ENCODE peak calls at places on chromosomes 1 and 21, in seven cellular contexts. T, K, O, R, P, B and Q are unnamed samples.

GRCh38 chr1:235632538-235633219 is 16.9 kb downstream of the GNG4 start:
- DNase-seq in T (no peak), K (no peak), O (peak; percentile 10), R (no peak), P (peak; percentile 24), B (no peak), Q (no peak)

GRCh38 chr1:37553598-37553926 is 531 bp downstream of the SNIP1 start:
- DNase-seq in T (no peak), K (no peak), O (no peak), R (no peak), P (no peak), B (no peak), Q (no peak)

GRCh38 chr1:55259906-55260608 is 44.9 kb upstream of the USP24 start:
- DNase-seq in T (no peak), K (no peak), O (peak; percentile 76), R (no peak), P (no peak), B (no peak), Q (no peak)

GRCh38 chr1:231122143-231122542 is 39.7 kb upstream of the TRIM67 start:
- DNase-seq in T (no peak), K (no peak), O (no peak), R (no peak), P (no peak), B (no peak), Q (no peak)

GRCh38 chr1:193060938-193061337 is 1.5 kb downstream of the RO60 start:
- DNase-seq in T (no peak), K (no peak), O (no peak), R (no peak), P (no peak), B (no peak), Q (peak; percentile 19)

GRCh38 chr1:32881291-32881690 is 5.0 kb upstream of the HPCA start:
- DNase-seq in T (no peak), K (no peak), O (no peak), R (no peak), P (no peak), B (no peak), Q (no peak)

GRCh38 chr1:178542554-178543290 is 29.8 kb downstream of the TEX35 start:
- DNase-seq in T (peak; percentile 89), K (peak; percentile 59), O (peak; percentile 96), R (peak; percentile 93), P (peak; percentile 85), B (peak; percentile 91), Q (peak; percentile 82)

GRCh38 chr1:92882817-92883216 is 51.0 kb downstream of the RPL5 start:
- DNase-seq in T (no peak), K (peak; percentile 53), O (peak; percentile 59), R (no peak), P (peak; percentile 19), B (no peak), Q (peak; percentile 32)

GRCh38 chr21:20730421-20730820 is 267.8 kb upstream of the NCAM2 start:
- DNase-seq in T (no peak), K (no peak), O (no peak), R (no peak), P (no peak), B (no peak), Q (no peak)

GRCh38 chr1:84253891-84254290 is 47.6 kb upstream of the SAMD13 start:
- DNase-seq in T (peak; percentile 26), K (no peak), O (peak; percentile 79), R (no peak), P (peak; percentile 98), B (no peak), Q (peak; percentile 66)

GRCh38 chr1:14850563-14850962 is 252.1 kb downstream of the KAZN start:
- DNase-seq in T (peak; percentile 44), K (no peak), O (no peak), R (no peak), P (peak; percentile 54), B (no peak), Q (no peak)

GRCh38 chr1:8439015-8439702 is 121.2 kb downstream of the SLC45A1 start:
- DNase-seq in T (peak; percentile 59), K (no peak), O (peak; percentile 81), R (no peak), P (no peak), B (peak; percentile 77), Q (peak; percentile 61)

GRCh38 chr1:62809788-62810187 is 25.9 kb downstream of the ATG4C start:
- DNase-seq in T (no peak), K (no peak), O (no peak), R (no peak), P (no peak), B (no peak), Q (no peak)

GRCh38 chr1:5836776-5837440 is 155.3 kb downstream of the NPHP4 start:
- DNase-seq in T (no peak), K (no peak), O (no peak), R (no peak), P (no peak), B (no peak), Q (no peak)

GRCh38 chr1:22835920-22836319 is 125.3 kb downstream of the EPHB2 start:
- DNase-seq in T (no peak), K (no peak), O (no peak), R (no peak), P (no peak), B (no peak), Q (no peak)

GRCh38 chr1:223177681-223178080 is 34.6 kb upstream of the TLR5 start:
- DNase-seq in T (peak; percentile 55), K (no peak), O (peak; percentile 56), R (no peak), P (no peak), B (no peak), Q (peak; percentile 18)

GRCh38 chr1:223478606-223479005 is 85.4 kb downstream of the CCDC185 start:
- DNase-seq in T (no peak), K (no peak), O (no peak), R (no peak), P (no peak), B (no peak), Q (no peak)

GRCh38 chr21:40606341-40606740 is 240.6 kb downstream of the DSCAM start:
- DNase-seq in T (no peak), K (no peak), O (no peak), R (no peak), P (no peak), B (no peak), Q (no peak)

GRCh38 chr1:53137729-53138128 is 4.7 kb downstream of the SLC1A7 start:
- DNase-seq in T (no peak), K (no peak), O (peak; percentile 29), R (no peak), P (no peak), B (no peak), Q (peak; percentile 57)

GRCh38 chr1:116693759-116694482 is 26.4 kb upstream of the IGSF3 start:
- DNase-seq in T (no peak), K (no peak), O (no peak), R (no peak), P (peak; percentile 92), B (no peak), Q (peak; percentile 29)

GRCh38 chr1:6141601-6142000 is 38.5 kb downstream of the CHD5 start:
- DNase-seq in T (no peak), K (no peak), O (no peak), R (no peak), P (peak; percentile 18), B (no peak), Q (no peak)

GRCh38 chr1:64745181-64745985 is 508 bp downstream of the RAVER2 start:
- DNase-seq in T (peak; percentile 18), K (no peak), O (peak; percentile 67), R (peak; percentile 33), P (peak; percentile 37), B (peak; percentile 32), Q (peak; percentile 60)

GRCh38 chr1:36555041-36555440 is 72.3 kb upstream of the CSF3R start:
- DNase-seq in T (no peak), K (no peak), O (peak; percentile 21), R (no peak), P (no peak), B (no peak), Q (no peak)

GRCh38 chr1:6859415-6860343 is 74.4 kb downstream of the CAMTA1 start:
- DNase-seq in T (no peak), K (no peak), O (no peak), R (no peak), P (peak; percentile 71), B (peak; percentile 31), Q (no peak)

GRCh38 chr1:39789571-39790110 is 976 bp upstream of the BMP8B start:
- DNase-seq in T (no peak), K (no peak), O (no peak), R (no peak), P (no peak), B (no peak), Q (no peak)
- H3K27ac ChIP-seq in T (peak overlapping the region; percentile 76), K (no peak overlapping the region), O (no peak overlapping the region), R (no peak overlapping the region), P (no peak overlapping the region), B (no peak overlapping the region), Q (no peak overlapping the region)

GRCh38 chr1:210505601-210506564 is 177.2 kb downstream of the HHAT start:
- DNase-seq in T (no peak), K (no peak), O (no peak), R (no peak), P (no peak), B (no peak), Q (no peak)

GRCh38 chr1:210500831-210501230 is 172.1 kb downstream of the HHAT start:
- DNase-seq in T (no peak), K (no peak), O (no peak), R (no peak), P (no peak), B (no peak), Q (no peak)

GRCh38 chr1:210499956-210500355 is 171.3 kb downstream of the HHAT start:
- DNase-seq in T (no peak), K (no peak), O (no peak), R (no peak), P (no peak), B (no peak), Q (no peak)

GRCh38 chr1:210504286-210504685 is 175.6 kb downstream of the HHAT start:
- DNase-seq in T (no peak), K (no peak), O (no peak), R (no peak), P (no peak), B (no peak), Q (no peak)
- H3K27ac ChIP-seq in T (no peak overlapping the region), K (no peak overlapping the region), O (no peak overlapping the region), R (no peak overlapping the region), P (no peak overlapping the region), B (no peak overlapping the region), Q (no peak overlapping the region)

DNA sequence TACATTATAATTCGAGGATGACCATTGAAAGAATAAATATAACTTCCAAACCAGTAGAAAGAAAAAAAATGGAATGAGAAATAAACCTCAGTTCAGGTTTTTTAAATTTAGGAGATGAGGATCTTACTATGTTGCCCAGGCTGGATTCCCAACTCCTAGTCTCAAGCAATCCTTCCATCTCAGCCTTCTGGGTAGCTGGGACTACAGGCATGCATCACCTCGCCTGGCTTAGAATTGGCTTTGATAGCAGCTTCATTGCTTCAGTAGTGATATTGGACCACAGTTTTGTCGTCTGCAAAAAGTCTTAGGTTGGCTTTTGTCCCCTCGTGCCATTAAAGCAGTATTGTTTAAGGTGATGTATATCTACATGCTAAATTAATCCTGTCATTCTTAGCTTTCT is 2.9 kb downstream of the NASP start:
- DNase-seq in T (no peak), K (no peak), O (no peak), R (no peak), P (no peak), B (no peak), Q (no peak)
- H3K27ac ChIP-seq in T (no peak overlapping the region), K (no peak overlapping the region), O (no peak overlapping the region), R (no peak overlapping the region), P (no peak overlapping the region), B (no peak overlapping the region), Q (peak overlapping the region; percentile 61)

DNA sequence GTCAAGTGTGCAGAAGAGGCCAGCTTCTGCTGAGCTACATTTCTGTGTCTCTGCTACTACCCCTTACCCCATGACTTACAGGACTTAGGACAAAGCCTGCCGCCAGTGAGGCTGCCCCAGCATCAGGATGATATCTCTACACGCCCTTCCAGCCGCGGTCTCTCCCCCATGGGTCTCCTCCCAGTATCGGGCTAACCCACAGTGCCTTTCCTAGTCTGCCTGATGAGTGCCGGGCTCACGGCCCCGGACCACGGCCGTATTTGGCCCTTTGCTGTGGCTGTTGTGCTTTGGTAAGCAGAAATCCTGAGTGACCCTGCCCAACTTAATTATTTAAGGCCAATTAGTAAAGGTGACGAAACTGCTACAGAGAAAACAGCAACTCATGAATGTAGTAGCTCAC is 123.1 kb upstream of the IFFO2 start:
- DNase-seq in T (no peak), K (no peak), O (no peak), R (no peak), P (no peak), B (no peak), Q (no peak)
- H3K27ac ChIP-seq in T (peak overlapping the region; percentile 52), K (no peak overlapping the region), O (peak overlapping the region; percentile 14), R (no peak overlapping the region), P (no peak overlapping the region), B (no peak overlapping the region), Q (no peak overlapping the region)